ENCODE peak calls at places on chromosomes 11 and 22, in five cellular contexts. One of them, this sample, is unnamed.

GRCh38 chr11:134228625-134229024 is 4.2 kb downstream of the VPS26B start:
- DNase-seq in H9: no peak
- DNase-seq in mesenchymal stem cell: no peak
- DNase-seq in H1: no peak
- DNase-seq in trophoblast cell: no peak
- DNase-seq in this sample: no peak

GRCh38 chr11:17915500-17916143 is 97.2 kb downstream of the SERGEF start:
- DNase-seq in H9: no peak
- DNase-seq in mesenchymal stem cell: no peak
- DNase-seq in H1: no peak
- DNase-seq in trophoblast cell: peak
- DNase-seq in this sample: no peak

GRCh38 chr11:10382518-10382917 is 72.5 kb upstream of the AMPD3 start:
- DNase-seq in H9: peak
- DNase-seq in mesenchymal stem cell: no peak
- DNase-seq in H1: peak
- DNase-seq in trophoblast cell: peak
- DNase-seq in this sample: no peak

GRCh38 chr11:27234043-27234668 is 128.9 kb downstream of the CCDC34 start:
- DNase-seq in H9: no peak
- DNase-seq in mesenchymal stem cell: peak
- DNase-seq in H1: no peak
- DNase-seq in trophoblast cell: peak
- DNase-seq in this sample: no peak

GRCh38 chr11:122723576-122723975 is 68.1 kb downstream of the UBASH3B start:
- DNase-seq in H9: no peak
- DNase-seq in mesenchymal stem cell: no peak
- DNase-seq in H1: no peak
- DNase-seq in trophoblast cell: no peak
- DNase-seq in this sample: no peak

GRCh38 chr22:38317237-38317994 is at the start of gene CSNK1E:
- DNase-seq in H9: peak
- DNase-seq in mesenchymal stem cell: peak
- DNase-seq in H1: peak
- DNase-seq in trophoblast cell: peak
- DNase-seq in this sample: peak

GRCh38 chr11:99893803-99894202 is 793.3 kb upstream of the ARHGAP42 start:
- DNase-seq in H9: no peak
- DNase-seq in mesenchymal stem cell: no peak
- DNase-seq in H1: no peak
- DNase-seq in trophoblast cell: no peak
- DNase-seq in this sample: no peak

GRCh38 chr11:15700456-15700855 is 585.7 kb downstream of the INSC start:
- DNase-seq in H9: no peak
- DNase-seq in mesenchymal stem cell: no peak
- DNase-seq in H1: no peak
- DNase-seq in trophoblast cell: no peak
- DNase-seq in this sample: no peak

GRCh38 chr11:76667271-76667818 is 3.2 kb downstream of the LRRC32 start:
- DNase-seq in H9: peak
- DNase-seq in mesenchymal stem cell: no peak
- DNase-seq in H1: no peak
- DNase-seq in trophoblast cell: peak
- DNase-seq in this sample: no peak

GRCh38 chr22:17429516-17429915 is 60.3 kb downstream of the CECR2 start:
- DNase-seq in H9: no peak
- DNase-seq in mesenchymal stem cell: no peak
- DNase-seq in H1: no peak
- DNase-seq in trophoblast cell: no peak
- DNase-seq in this sample: no peak

GRCh38 chr11:40306938-40307548 is 1152.4 kb downstream of the LRRC4C start:
- DNase-seq in H9: no peak
- DNase-seq in mesenchymal stem cell: peak
- DNase-seq in H1: no peak
- DNase-seq in trophoblast cell: peak
- DNase-seq in this sample: peak

GRCh38 chr11:45266693-45267451 is 19.3 kb downstream of the SYT13 start:
- DNase-seq in H9: peak
- DNase-seq in mesenchymal stem cell: no peak
- DNase-seq in H1: peak
- DNase-seq in trophoblast cell: peak
- DNase-seq in this sample: no peak

GRCh38 chr11:30919389-30920172 is 333.4 kb upstream of the MPPED2 start:
- DNase-seq in H9: no peak
- DNase-seq in mesenchymal stem cell: peak
- DNase-seq in H1: no peak
- DNase-seq in trophoblast cell: peak
- DNase-seq in this sample: no peak

GRCh38 chr11:112241486-112241885 is 15.3 kb downstream of the PTS start:
- DNase-seq in H9: no peak
- DNase-seq in mesenchymal stem cell: peak
- DNase-seq in H1: no peak
- DNase-seq in trophoblast cell: peak
- DNase-seq in this sample: no peak

GRCh38 chr11:68255526-68255925 is 16.2 kb downstream of the C11orf24 start:
- DNase-seq in H9: no peak
- DNase-seq in mesenchymal stem cell: peak
- DNase-seq in H1: no peak
- DNase-seq in trophoblast cell: no peak
- DNase-seq in this sample: no peak

GRCh38 chr22:49827853-49828598 is at the start of gene BRD1:
- DNase-seq in H9: peak
- DNase-seq in mesenchymal stem cell: peak
- DNase-seq in H1: no peak
- DNase-seq in trophoblast cell: peak
- DNase-seq in this sample: peak

GRCh38 chr11:103862049-103862826 is 174.2 kb upstream of the DDI1 start:
- DNase-seq in H9: no peak
- DNase-seq in mesenchymal stem cell: no peak
- DNase-seq in H1: no peak
- DNase-seq in trophoblast cell: no peak
- DNase-seq in this sample: no peak

GRCh38 chr11:111064118-111064517 is 181.4 kb upstream of the POU2AF2 start:
- DNase-seq in H9: no peak
- DNase-seq in mesenchymal stem cell: peak
- DNase-seq in H1: no peak
- DNase-seq in trophoblast cell: no peak
- DNase-seq in this sample: no peak

GRCh38 chr22:23062616-23063538 is 7.4 kb upstream of the GNAZ start:
- DNase-seq in H9: peak
- DNase-seq in mesenchymal stem cell: no peak
- DNase-seq in H1: no peak
- DNase-seq in trophoblast cell: no peak
- DNase-seq in this sample: no peak
- H2AK5ac ChIP-seq in H9: no peak
- H2AK5ac ChIP-seq in mesenchymal stem cell: no peak
- H2AK5ac ChIP-seq in H1: no peak
- H2AK5ac ChIP-seq in trophoblast cell: no peak
- H2AK5ac ChIP-seq in this sample: peak

GRCh38 chr11:65599955-65600246 is 4.3 kb upstream of the KCNK7 start:
- DNase-seq in H9: no peak
- DNase-seq in mesenchymal stem cell: no peak
- DNase-seq in H1: no peak
- DNase-seq in trophoblast cell: no peak
- DNase-seq in this sample: no peak
- H2BK12ac ChIP-seq in H9: no peak
- H2BK12ac ChIP-seq in mesenchymal stem cell: no peak
- H2BK12ac ChIP-seq in H1: no peak
- H2BK12ac ChIP-seq in trophoblast cell: no peak
- H2BK12ac ChIP-seq in this sample: no peak

GRCh38 chr22:36136475-36136874 is 24.1 kb downstream of the APOL3 start:
- DNase-seq in H9: no peak
- DNase-seq in mesenchymal stem cell: peak
- DNase-seq in H1: no peak
- DNase-seq in trophoblast cell: peak
- DNase-seq in this sample: no peak
- H3K27ac ChIP-seq in H9: no peak
- H3K27ac ChIP-seq in mesenchymal stem cell: no peak
- H3K27ac ChIP-seq in H1: no peak
- H3K27ac ChIP-seq in trophoblast cell: no peak
- H3K27ac ChIP-seq in this sample: no peak

GRCh38 chr11:116860303-116860702 is 22.9 kb upstream of the APOA1 start:
- DNase-seq in H9: no peak
- DNase-seq in mesenchymal stem cell: no peak
- DNase-seq in H1: no peak
- DNase-seq in trophoblast cell: no peak
- DNase-seq in this sample: no peak

GRCh38 chr11:116861539-116861938 is 24.1 kb upstream of the APOA1 start:
- DNase-seq in H9: no peak
- DNase-seq in mesenchymal stem cell: peak
- DNase-seq in H1: no peak
- DNase-seq in trophoblast cell: peak
- DNase-seq in this sample: no peak

GRCh38 chr11:116857316-116857715 is 19.9 kb upstream of the APOA1 start:
- DNase-seq in H9: no peak
- DNase-seq in mesenchymal stem cell: no peak
- DNase-seq in H1: no peak
- DNase-seq in trophoblast cell: peak
- DNase-seq in this sample: no peak

GRCh38 chr11:116857936-116858335 is 20.5 kb upstream of the APOA1 start:
- DNase-seq in H9: no peak
- DNase-seq in mesenchymal stem cell: no peak
- DNase-seq in H1: no peak
- DNase-seq in trophoblast cell: peak
- DNase-seq in this sample: no peak

DNA sequence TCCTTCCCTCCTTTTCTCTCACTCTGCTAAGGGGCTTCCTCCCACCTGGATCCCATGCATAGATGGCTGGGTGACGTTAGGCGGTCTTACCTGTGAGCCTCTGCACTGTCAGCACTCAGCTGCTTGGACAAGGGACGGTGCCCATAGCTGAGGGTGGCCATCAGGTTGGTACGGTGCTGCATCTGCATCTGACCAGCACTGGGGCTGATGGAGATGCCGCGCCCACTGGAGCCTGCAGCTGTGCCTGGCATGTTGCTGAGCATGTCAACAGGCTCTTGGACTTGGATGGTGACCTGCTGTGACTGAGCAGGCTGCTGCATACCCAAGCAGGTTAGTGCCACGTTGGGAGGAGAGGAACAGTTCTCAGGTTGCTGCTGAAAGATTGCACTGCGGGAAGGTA is 21.8 kb upstream of the APOA1 start:
- DNase-seq in H9: no peak
- DNase-seq in mesenchymal stem cell: no peak
- DNase-seq in H1: no peak
- DNase-seq in trophoblast cell: no peak
- DNase-seq in this sample: no peak
- H2AK5ac ChIP-seq in H9: no peak
- H2AK5ac ChIP-seq in mesenchymal stem cell: no peak
- H2AK5ac ChIP-seq in H1: no peak
- H2AK5ac ChIP-seq in trophoblast cell: no peak
- H2AK5ac ChIP-seq in this sample: no peak